ENCODE peak calls at places on chromosomes 13 and 19, in four cellular contexts. Y is left ventricle myocardium inferior, J is body of pancreas, R is progenitor cell of endocrine pancreas. L is an unnamed sample.

GRCh38 chr13:22496803-22497508 is 683.8 kb upstream of the SGCG start:
- DNase-seq in Y (no peak), J (no peak), R (no peak), L (no peak)

GRCh38 chr13:45167611-45168554 is 33.0 kb downstream of the KCTD4 start:
- DNase-seq in Y (peak), J (peak), R (no peak), L (no peak)

GRCh38 chr19:3183721-3184641 is 1.7 kb upstream of the NCLN start:
- DNase-seq in Y (no peak), J (no peak), R (no peak), L (no peak)

GRCh38 chr13:65917731-65918130 is 1312.4 kb downstream of the PCDH9 start:
- DNase-seq in Y (no peak), J (no peak), R (no peak), L (no peak)

GRCh38 chr13:28338742-28339141 is 156.2 kb downstream of the FLT1 start:
- DNase-seq in Y (no peak), J (no peak), R (no peak), L (no peak)

GRCh38 chr19:28394705-28395104 is 818.2 kb downstream of the UQCRFS1 start:
- DNase-seq in Y (no peak), J (no peak), R (no peak), L (no peak)

GRCh38 chr13:36975172-36975571 is 24.0 kb downstream of the ALG5 start:
- DNase-seq in Y (no peak), J (no peak), R (no peak), L (no peak)

GRCh38 chr19:49448432-49448786 is 3.2 kb downstream of the PIH1D1 start:
- DNase-seq in Y (no peak), J (no peak), R (no peak), L (no peak)

GRCh38 chr19:32748948-32749347 is 29.4 kb downstream of the TDRD12 start:
- DNase-seq in Y (no peak), J (no peak), R (no peak), L (no peak)

GRCh38 chr13:95337597-95337996 is 36.3 kb upstream of the ABCC4 start:
- DNase-seq in Y (no peak), J (no peak), R (no peak), L (no peak)

GRCh38 chr13:33642374-33643065 is 175.4 kb upstream of the RFC3 start:
- DNase-seq in Y (peak), J (peak), R (no peak), L (no peak)

GRCh38 chr13:43387880-43388279 is 364.5 kb downstream of the DNAJC15 start:
- DNase-seq in Y (no peak), J (no peak), R (no peak), L (no peak)

GRCh38 chr19:1377176-1377964 is 6.3 kb upstream of the NDUFS7 start:
- DNase-seq in Y (no peak), J (no peak), R (no peak), L (no peak)

GRCh38 chr19:40424637-40425449 is 949 bp downstream of the SERTAD1 start:
- DNase-seq in Y (no peak), J (no peak), R (no peak), L (no peak)

GRCh38 chr19:51156710-51157109 is 14.6 kb downstream of the SIGLEC7 start:
- DNase-seq in Y (no peak), J (no peak), R (no peak), L (no peak)

GRCh38 chr13:30145709-30146367 is 161.5 kb downstream of the KATNAL1 start:
- DNase-seq in Y (no peak), J (no peak), R (no peak), L (no peak)

GRCh38 chr13:45879666-45880065 is 28.1 kb upstream of the SIAH3 start:
- DNase-seq in Y (peak), J (peak), R (no peak), L (no peak)

GRCh38 chr13:46345400-46345799 is 41.7 kb downstream of the RUBCNL start:
- DNase-seq in Y (no peak), J (peak), R (no peak), L (no peak)

GRCh38 chr19:49336482-49337266 is 1.5 kb downstream of the CD37 start:
- DNase-seq in Y (no peak), J (no peak), R (no peak), L (no peak)

GRCh38 chr13:25881136-25881926 is 170.5 kb downstream of the SHISA2 start:
- DNase-seq in Y (no peak), J (no peak), R (no peak), L (no peak)

GRCh38 chr13:46894534-46894906 is 2.3 kb downstream of the HTR2A start:
- DNase-seq in Y (no peak), J (no peak), R (no peak), L (no peak)

GRCh38 chr13:105814219-105814901 is 721.1 kb downstream of the EFNB2 start:
- DNase-seq in Y (no peak), J (no peak), R (no peak), L (no peak)

GRCh38 chr13:46728777-46729176 is 68.2 kb downstream of the ESD start:
- DNase-seq in Y (no peak), J (no peak), R (no peak), L (no peak)

GRCh38 chr13:67416047-67416925 is 186.2 kb upstream of the PCDH9 start:
- DNase-seq in Y (no peak), J (no peak), R (peak), L (no peak)
- TF ChIP-seq CTCF in Y (peak), J (no peak), R (peak), L (no peak)

GRCh38 chr19:58227964-58228583 is 640 bp upstream of the ZNF544 start:
- DNase-seq in Y (no peak), J (peak), R (no peak), L (no peak)

GRCh38 chr19:58228584-58229254 is at the start of gene ZNF544:
- DNase-seq in Y (peak), J (peak), R (peak), L (peak)

GRCh38 chr19:58229255-58229639 is 533 bp downstream of the ZNF544 start:
- DNase-seq in Y (no peak), J (no peak), R (no peak), L (no peak)
- TF ChIP-seq CTCF in Y (no peak), J (no peak), R (peak), L (no peak)

GRCh38 chr13:62388515-62388914 is 972.9 kb upstream of the PCDH20 start:
- DNase-seq in Y (no peak), J (no peak), R (no peak), L (no peak)

DNA sequence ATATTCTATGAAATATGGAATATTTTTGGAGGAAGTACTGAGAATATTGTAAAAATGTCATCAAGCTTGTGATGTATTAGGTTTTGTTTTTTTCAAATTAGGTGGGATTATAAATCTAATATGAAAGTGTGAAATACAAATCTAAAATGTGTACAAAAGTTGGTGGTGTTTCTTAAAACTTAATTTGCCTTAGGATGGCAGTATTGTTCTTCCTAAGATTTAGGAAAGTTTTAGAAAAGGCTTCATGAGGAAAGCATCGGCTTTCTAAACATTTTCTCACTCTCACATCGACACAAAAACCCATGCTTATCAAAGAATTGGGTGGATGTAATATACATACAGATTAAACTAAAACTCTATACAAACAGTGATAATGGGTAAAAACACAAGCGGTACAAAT is 972.0 kb upstream of the PCDH20 start:
- DNase-seq in Y (no peak), J (no peak), R (no peak), L (no peak)
- TF ChIP-seq CTCF in Y (no peak), J (peak), R (peak), L (no peak)

GRCh38 chr19:55134732-55135131 is 14.3 kb downstream of the TNNT1 start:
- DNase-seq in Y (no peak), J (no peak), R (no peak), L (no peak)

GRCh38 chr19:55132453-55133129 is 15.2 kb upstream of the PPP1R12C start:
- DNase-seq in Y (no peak), J (no peak), R (no peak), L (no peak)

GRCh38 chr19:55136399-55137102 is 12.5 kb downstream of the TNNT1 start:
- DNase-seq in Y (no peak), J (no peak), R (no peak), L (no peak)

GRCh38 chr19:55131421-55131820 is 14.0 kb upstream of the PPP1R12C start:
- DNase-seq in Y (no peak), J (no peak), R (no peak), L (no peak)

GRCh38 chr19:55133639-55134444 is 15.2 kb downstream of the TNNT1 start:
- DNase-seq in Y (no peak), J (no peak), R (no peak), L (no peak)
- TF ChIP-seq CTCF in Y (no peak), J (no peak), R (no peak), L (no peak)

GRCh38 chr19:11090264-11091032 is 1.2 kb downstream of the LDLR start:
- DNase-seq in Y (peak), J (peak), R (peak), L (peak)
- TF ChIP-seq CTCF in Y (no peak), J (no peak), R (no peak), L (no peak)

DNA sequence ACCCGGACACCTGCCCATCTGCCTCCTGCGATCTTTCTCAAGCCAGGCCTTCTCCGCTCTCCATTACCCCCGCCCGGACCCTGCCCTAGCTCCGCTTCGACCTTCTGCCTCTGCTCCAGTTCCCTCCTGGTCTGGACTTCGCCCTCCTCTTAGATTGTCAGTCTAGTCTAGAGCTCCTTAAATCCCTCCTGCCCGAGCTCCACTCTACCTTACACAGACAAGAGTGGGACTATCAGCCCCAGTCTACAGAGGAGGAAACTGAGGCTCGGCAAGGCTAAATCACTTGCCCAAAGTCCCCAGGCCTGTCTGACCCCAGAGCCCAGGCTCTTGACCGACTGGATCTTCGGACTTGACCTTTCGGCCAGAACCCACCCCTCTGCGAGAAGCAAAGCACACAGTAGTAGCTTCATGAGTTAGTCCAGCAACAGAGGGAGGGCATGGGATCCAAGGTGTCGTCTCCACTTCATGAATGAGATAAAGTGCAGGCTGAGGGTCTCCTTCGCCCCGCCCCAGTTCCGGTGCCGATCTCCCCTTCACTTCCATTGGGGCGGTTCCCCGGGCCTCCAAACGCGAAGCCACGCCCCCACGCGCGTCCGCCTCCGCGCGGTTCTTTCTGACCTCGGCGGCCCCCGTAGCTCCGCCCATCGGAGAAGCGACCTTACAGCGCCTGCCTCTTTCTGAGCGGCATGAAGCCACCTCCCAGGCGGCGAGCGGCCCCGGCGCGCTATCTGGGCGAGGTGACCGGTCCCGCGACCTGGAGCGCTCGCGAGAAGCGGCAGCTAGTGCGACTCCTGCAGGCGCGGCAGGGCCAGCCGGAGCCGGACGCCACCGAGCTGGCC is at the start of gene SNAPC2:
- DNase-seq in Y (peak), J (peak), R (peak), L (peak)
- TF ChIP-seq CTCF in Y (no peak), J (peak), R (no peak), L (no peak)

GRCh38 chr13:101951114-101951513 is 450.7 kb downstream of the FGF14 start:
- DNase-seq in Y (no peak), J (no peak), R (no peak), L (no peak)

GRCh38 chr13:101959016-101959415 is 442.8 kb downstream of the FGF14 start:
- DNase-seq in Y (no peak), J (no peak), R (no peak), L (no peak)

DNA sequence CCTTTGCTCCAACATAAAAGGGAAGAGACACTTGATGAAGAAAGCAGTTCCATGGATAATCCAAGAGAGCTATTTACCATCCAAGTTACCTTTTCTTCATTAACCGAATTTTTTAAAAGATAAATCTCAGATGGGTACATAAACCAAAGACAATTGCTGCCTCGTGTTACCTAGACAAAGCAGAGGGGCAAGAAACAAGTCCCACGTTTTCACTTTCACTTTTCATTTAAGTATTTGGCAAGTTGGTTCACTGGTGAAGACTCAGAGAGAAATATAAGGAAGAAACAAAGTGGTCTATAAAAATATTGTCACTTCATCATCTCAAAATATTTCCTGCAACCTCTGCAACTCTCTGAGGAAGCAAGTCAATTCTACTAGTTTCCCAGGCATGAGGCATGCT is 446.1 kb downstream of the FGF14 start:
- DNase-seq in Y (no peak), J (no peak), R (no peak), L (no peak)
- TF ChIP-seq CTCF in Y (no peak), J (no peak), R (no peak), L (no peak)

GRCh38 chr19:13774217-13775191 is at the start of gene C19orf53:
- DNase-seq in Y (peak), J (peak), R (peak), L (peak)
- TF ChIP-seq CTCF in Y (no peak), J (peak), R (no peak), L (no peak)

DNA sequence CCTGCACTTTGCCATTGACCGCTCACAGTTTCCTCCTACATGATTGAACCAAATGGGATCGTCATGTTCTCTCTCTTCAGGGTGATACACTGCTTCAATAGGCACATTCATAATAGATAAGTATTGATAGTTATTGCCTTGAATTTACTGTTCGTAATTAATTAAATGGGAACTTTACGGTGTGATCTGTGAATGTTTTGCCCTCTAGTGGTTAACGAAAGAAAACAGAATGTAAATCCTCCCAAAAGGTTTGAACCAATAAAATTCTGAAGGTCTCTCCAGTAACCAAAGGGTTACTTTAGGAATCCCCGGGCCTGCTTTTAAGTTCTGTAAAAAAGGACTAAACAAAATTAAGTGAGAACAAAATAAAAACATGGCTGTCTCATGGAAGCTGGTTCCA is 389.3 kb downstream of the DACH1 start:
- DNase-seq in Y (no peak), J (no peak), R (no peak), L (no peak)
- TF ChIP-seq CTCF in Y (peak), J (no peak), R (peak), L (no peak)